ENCODE peak calls at places on chromosomes 11 and 22, in seven cellular contexts. W is uterus; H is breast epithelium; O is SJSA1; K is CD8-positive, alpha-beta memory T cell; S is mammary epithelial cell; C is GM23248. M is an unnamed sample. For H3K27me3, the result is how much of the 10 kb centered on the place peaks cover.

GRCh38 chr11:66546368-66546965 is at the start of gene ACTN3:
- DNase-seq in W (peak), H (no peak), O (no peak), K (no peak), S (no peak), C (peak), M (peak)

GRCh38 chr11:22263613-22264012 is 70.7 kb downstream of the ANO5 start:
- DNase-seq in W (no peak), H (no peak), O (no peak), K (no peak), S (no peak), C (no peak), M (no peak)

GRCh38 chr11:72736452-72737069 is 15.6 kb downstream of the ARAP1 start:
- DNase-seq in W (no peak), H (no peak), O (no peak), K (peak), S (peak), C (peak), M (peak)

GRCh38 chr11:77501748-77502147 is 27.9 kb upstream of the PAK1 start:
- DNase-seq in W (no peak), H (no peak), O (no peak), K (no peak), S (no peak), C (no peak), M (no peak)

GRCh38 chr11:6637871-6638270 is 17.7 kb downstream of the DCHS1 start:
- DNase-seq in W (peak), H (no peak), O (no peak), K (no peak), S (peak), C (peak), M (no peak)

GRCh38 chr11:94623120-94623735 is 56.1 kb downstream of the PIWIL4 start:
- DNase-seq in W (peak), H (no peak), O (peak), K (no peak), S (peak), C (peak), M (peak)

GRCh38 chr22:46613606-46613997 is 6.6 kb upstream of the GRAMD4 start:
- DNase-seq in W (no peak), H (no peak), O (no peak), K (no peak), S (no peak), C (no peak), M (no peak)

GRCh38 chr11:5531053-5531831 is 14.7 kb upstream of the UBQLNL start:
- DNase-seq in W (no peak), H (no peak), O (no peak), K (no peak), S (no peak), C (no peak), M (no peak)

GRCh38 chr11:131328843-131329242 is 41.6 kb upstream of the NTM start:
- DNase-seq in W (no peak), H (no peak), O (no peak), K (no peak), S (no peak), C (no peak), M (no peak)
- H3K27me3 ChIP-seq in W (under half), H (under half), O (under half), K (under half), S (under half), C (under half), M (under half)

GRCh38 chr22:22067192-22067591 is 84.6 kb upstream of the TOP3B start:
- DNase-seq in W (no peak), H (no peak), O (no peak), K (no peak), S (no peak), C (no peak), M (no peak)
- H3K27me3 ChIP-seq in W (under half), H (under half), O (under half), K (under half), S (under half), C (under half), M (under half)

GRCh38 chr22:42156597-42156996 is 26.0 kb upstream of the CYP2D6 start:
- DNase-seq in W (no peak), H (no peak), O (no peak), K (no peak), S (peak), C (no peak), M (no peak)
- H3K27me3 ChIP-seq in W (under half), H (under half), O (under half), K (under half), S (under half), C (under half), M (under half)

DNA sequence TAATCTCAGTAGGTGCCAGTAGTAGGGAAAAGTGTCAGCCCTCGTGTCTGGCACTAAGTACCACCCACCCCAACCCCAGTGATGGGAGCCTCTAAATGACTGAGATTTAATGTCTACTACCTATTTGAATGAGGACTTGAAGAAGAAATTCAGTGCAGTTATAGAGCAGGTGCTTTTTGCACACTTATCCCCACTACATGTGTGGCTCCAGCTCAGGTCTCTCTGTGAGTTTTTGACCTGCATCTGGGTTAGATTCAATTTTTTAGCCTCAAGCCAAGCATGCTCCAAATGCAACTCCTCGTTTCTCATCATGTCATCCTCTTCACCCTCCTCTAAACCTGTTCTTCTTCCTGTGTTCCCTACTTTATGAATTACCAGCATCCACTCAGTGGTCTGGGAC is 24.9 kb upstream of the NNMT start:
- DNase-seq in W (no peak), H (no peak), O (no peak), K (no peak), S (no peak), C (no peak), M (no peak)
- H3K27me3 ChIP-seq in W (under half), H (under half), O (under half), K (under half), S (under half), C (half or more), M (under half)

DNA sequence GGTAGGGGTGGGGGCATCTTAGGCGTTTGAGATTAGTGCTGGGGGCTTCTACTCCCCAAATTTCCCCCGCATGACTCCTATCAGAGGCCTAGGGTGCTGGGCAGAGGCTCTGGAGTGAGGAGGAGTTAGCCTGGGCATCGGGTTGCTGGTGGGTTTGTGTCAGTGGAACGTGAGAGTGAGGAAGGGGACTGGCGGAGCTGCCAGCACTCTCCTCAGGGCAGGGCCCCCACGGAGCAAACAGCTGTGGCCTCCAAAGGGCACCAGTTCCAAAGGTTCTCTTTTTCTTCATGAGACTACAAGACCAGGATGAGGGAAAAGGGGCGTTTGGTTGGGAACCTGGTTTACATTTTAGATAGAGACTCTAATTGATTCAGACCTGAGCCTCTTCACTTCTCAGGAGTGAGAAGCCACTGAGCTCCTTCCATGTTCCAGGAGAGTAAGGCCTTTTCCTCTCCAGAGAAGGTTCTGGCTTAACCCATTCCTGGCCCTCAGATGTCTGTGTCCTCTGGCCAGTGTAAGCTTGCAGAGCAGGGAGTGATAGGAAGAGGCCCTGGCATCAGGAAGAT is 35.6 kb upstream of the CDON start:
- DNase-seq in W (no peak), H (no peak), O (no peak), K (no peak), S (no peak), C (no peak), M (no peak)
- H3K27me3 ChIP-seq in W (under half), H (under half), O (under half), K (under half), S (under half), C (under half), M (under half)

DNA sequence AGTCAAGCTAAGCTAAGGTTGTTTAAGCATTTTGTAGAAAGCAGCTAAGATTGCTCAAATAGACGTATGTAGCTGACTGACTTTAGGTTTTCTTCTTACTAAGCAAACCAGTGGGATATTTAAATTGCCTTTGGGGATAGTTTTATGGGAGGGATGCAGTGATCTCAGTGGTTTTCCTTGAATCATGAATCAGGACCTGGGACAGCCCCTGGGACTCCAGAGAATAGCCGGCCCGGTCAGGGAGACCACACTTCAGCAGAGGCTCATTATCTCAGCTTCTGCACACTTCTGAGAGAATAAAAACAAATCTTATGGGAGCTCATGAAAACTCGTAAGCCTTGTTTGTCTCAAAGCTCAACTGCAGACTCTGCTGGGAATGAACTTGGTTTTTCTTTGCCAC is at the start of gene OR9I1:
- DNase-seq in W (no peak), H (no peak), O (no peak), K (no peak), S (no peak), C (peak), M (no peak)
- H3K27me3 ChIP-seq in W (under half), H (under half), O (under half), K (under half), S (under half), C (under half), M (under half)

DNA sequence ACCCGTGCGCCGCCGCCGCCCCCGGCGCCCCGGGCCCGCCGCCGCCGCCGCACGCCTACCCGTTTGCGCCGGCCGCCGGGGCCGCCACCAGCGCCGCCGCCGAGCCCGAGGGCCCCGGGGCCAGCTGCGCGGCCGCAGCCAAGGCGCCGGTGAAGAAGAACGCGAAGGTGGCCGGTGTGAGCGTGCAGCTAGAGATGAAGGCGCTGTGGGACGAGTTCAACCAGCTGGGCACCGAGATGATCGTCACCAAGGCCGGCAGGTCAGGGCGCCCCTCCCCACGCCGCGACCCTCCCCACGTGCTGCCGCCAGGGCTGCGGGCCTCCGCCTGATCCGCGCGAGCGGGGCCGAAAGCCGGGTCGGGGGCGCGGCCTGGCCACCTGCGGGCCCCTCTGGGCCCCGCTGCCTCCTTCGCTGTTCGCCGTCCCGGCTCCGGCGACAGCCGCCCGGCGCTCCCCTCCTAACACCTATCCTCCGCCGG is 483 bp downstream of the TBX1 start:
- DNase-seq in W (no peak), H (no peak), O (no peak), K (no peak), S (no peak), C (peak), M (no peak)
- H3K27me3 ChIP-seq in W (under half), H (under half), O (under half), K (under half), S (under half), C (under half), M (under half)

DNA sequence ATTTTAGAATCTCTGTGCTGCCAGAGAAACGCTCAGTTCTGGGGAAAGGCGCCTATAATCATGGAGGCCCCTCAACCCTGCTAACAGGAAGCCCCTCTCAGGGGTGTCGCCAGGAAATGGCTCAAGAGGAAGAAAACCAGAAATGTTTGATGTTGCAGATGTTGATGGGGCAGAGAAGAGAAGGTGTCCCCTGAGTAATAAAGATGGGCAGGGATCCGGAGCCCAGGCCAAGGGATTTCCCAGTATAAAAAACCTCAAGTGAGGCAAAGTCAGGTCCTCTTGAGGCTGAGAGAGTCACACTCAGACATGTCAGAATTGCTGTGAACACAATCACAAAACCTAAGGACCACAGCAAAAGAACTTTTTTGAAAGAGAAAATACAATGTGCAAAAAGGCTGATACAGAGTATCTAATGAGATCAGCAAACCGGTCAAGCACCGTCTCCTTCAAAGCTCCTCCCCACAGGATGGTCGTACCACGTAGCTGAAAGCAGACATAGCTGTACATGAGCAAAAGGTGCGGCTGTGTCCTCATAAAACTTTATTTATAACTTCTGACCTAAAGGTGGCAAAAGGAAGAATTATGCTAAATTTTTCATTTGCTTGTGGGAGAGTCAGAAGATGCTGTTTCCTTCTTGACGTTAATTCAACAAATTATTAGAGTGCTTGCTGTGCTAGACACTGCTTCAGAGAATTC is 12.2 kb downstream of the MOV10L1 start:
- DNase-seq in W (no peak), H (no peak), O (no peak), K (no peak), S (no peak), C (no peak), M (no peak)
- H3K27me3 ChIP-seq in W (under half), H (under half), O (under half), K (under half), S (under half), C (under half), M (under half)

M was measured in A673.